ENCODE peak calls at places on chromosome 2, in nine cellular contexts. One of them, this sample, is unnamed.

GRCh38 chr2:26396734-26397298 is 4.9 kb upstream of the DRC1 start:
- DNase-seq in lower lobe of right lung: no peak
- DNase-seq in T-helper 1 cell: no peak
- DNase-seq in frontal cortex: no peak
- DNase-seq in activated T-helper 1 cell treated with Interleukin-2 at 50 U/mL for 16 hours: no peak
- DNase-seq in left kidney: no peak
- DNase-seq in stimulated activated CD4-positive, alpha-beta T cell treated with anti-CD3 and anti-CD28 coated beads, TNF-alpha, amount 100 ng/mL, for 4 hours: no peak
- DNase-seq in myocyte: no peak
- DNase-seq in SJCRH30: no peak
- DNase-seq in this sample: no peak

GRCh38 chr2:128408349-128409305 is 90.0 kb upstream of the HS6ST1 start:
- DNase-seq in lower lobe of right lung: no peak
- DNase-seq in T-helper 1 cell: no peak
- DNase-seq in frontal cortex: no peak
- DNase-seq in activated T-helper 1 cell treated with Interleukin-2 at 50 U/mL for 16 hours: no peak
- DNase-seq in left kidney: peak; percentile 56
- DNase-seq in stimulated activated CD4-positive, alpha-beta T cell treated with anti-CD3 and anti-CD28 coated beads, TNF-alpha, amount 100 ng/mL, for 4 hours: no peak
- DNase-seq in myocyte: peak; percentile 2
- DNase-seq in SJCRH30: peak; percentile 28
- DNase-seq in this sample: no peak

GRCh38 chr2:97658691-97659157 is 5.1 kb downstream of the ACTR1B start:
- DNase-seq in lower lobe of right lung: no peak
- DNase-seq in T-helper 1 cell: no peak
- DNase-seq in frontal cortex: no peak
- DNase-seq in activated T-helper 1 cell treated with Interleukin-2 at 50 U/mL for 16 hours: no peak
- DNase-seq in left kidney: no peak
- DNase-seq in stimulated activated CD4-positive, alpha-beta T cell treated with anti-CD3 and anti-CD28 coated beads, TNF-alpha, amount 100 ng/mL, for 4 hours: no peak
- DNase-seq in myocyte: no peak
- DNase-seq in SJCRH30: no peak
- DNase-seq in this sample: no peak

GRCh38 chr2:189254268-189254883 is 74.8 kb upstream of the COL5A2 start:
- DNase-seq in lower lobe of right lung: peak; percentile 44
- DNase-seq in T-helper 1 cell: no peak
- DNase-seq in frontal cortex: no peak
- DNase-seq in activated T-helper 1 cell treated with Interleukin-2 at 50 U/mL for 16 hours: no peak
- DNase-seq in left kidney: no peak
- DNase-seq in stimulated activated CD4-positive, alpha-beta T cell treated with anti-CD3 and anti-CD28 coated beads, TNF-alpha, amount 100 ng/mL, for 4 hours: no peak
- DNase-seq in myocyte: peak; percentile 97
- DNase-seq in SJCRH30: peak; percentile 57
- DNase-seq in this sample: no peak

GRCh38 chr2:177172034-177172880 is 40.3 kb upstream of the HNRNPA3 start:
- DNase-seq in lower lobe of right lung: no peak
- DNase-seq in T-helper 1 cell: no peak
- DNase-seq in frontal cortex: no peak
- DNase-seq in activated T-helper 1 cell treated with Interleukin-2 at 50 U/mL for 16 hours: no peak
- DNase-seq in left kidney: no peak
- DNase-seq in stimulated activated CD4-positive, alpha-beta T cell treated with anti-CD3 and anti-CD28 coated beads, TNF-alpha, amount 100 ng/mL, for 4 hours: no peak
- DNase-seq in myocyte: peak; percentile 91
- DNase-seq in SJCRH30: peak; percentile 68
- DNase-seq in this sample: no peak

GRCh38 chr2:170711774-170712652 is 3.1 kb upstream of the SP5 start:
- DNase-seq in lower lobe of right lung: no peak
- DNase-seq in T-helper 1 cell: no peak
- DNase-seq in frontal cortex: no peak
- DNase-seq in activated T-helper 1 cell treated with Interleukin-2 at 50 U/mL for 16 hours: no peak
- DNase-seq in left kidney: peak; percentile 84
- DNase-seq in stimulated activated CD4-positive, alpha-beta T cell treated with anti-CD3 and anti-CD28 coated beads, TNF-alpha, amount 100 ng/mL, for 4 hours: no peak
- DNase-seq in myocyte: no peak
- DNase-seq in SJCRH30: peak; percentile 61
- DNase-seq in this sample: no peak

GRCh38 chr2:238183846-238184245 is 19.6 kb downstream of the ILKAP start:
- DNase-seq in lower lobe of right lung: no peak
- DNase-seq in T-helper 1 cell: no peak
- DNase-seq in frontal cortex: no peak
- DNase-seq in activated T-helper 1 cell treated with Interleukin-2 at 50 U/mL for 16 hours: no peak
- DNase-seq in left kidney: peak; percentile 55
- DNase-seq in stimulated activated CD4-positive, alpha-beta T cell treated with anti-CD3 and anti-CD28 coated beads, TNF-alpha, amount 100 ng/mL, for 4 hours: no peak
- DNase-seq in myocyte: no peak
- DNase-seq in SJCRH30: no peak
- DNase-seq in this sample: no peak

GRCh38 chr2:232335859-232336215 is 42.7 kb upstream of the ALPP start:
- DNase-seq in lower lobe of right lung: peak; percentile 32
- DNase-seq in T-helper 1 cell: no peak
- DNase-seq in frontal cortex: no peak
- DNase-seq in activated T-helper 1 cell treated with Interleukin-2 at 50 U/mL for 16 hours: no peak
- DNase-seq in left kidney: no peak
- DNase-seq in stimulated activated CD4-positive, alpha-beta T cell treated with anti-CD3 and anti-CD28 coated beads, TNF-alpha, amount 100 ng/mL, for 4 hours: no peak
- DNase-seq in myocyte: no peak
- DNase-seq in SJCRH30: no peak
- DNase-seq in this sample: no peak

This sample was measured in effector memory CD8-positive, alpha-beta T cell.